ENCODE peak calls at places on chromosomes 6 and 20, in eight cellular contexts. I, V, D, J, R, G, Q and S are unnamed samples.

GRCh38 chr6:38272222-38272621 is 367.5 kb downstream of the BTBD9 start:
- DNase-seq in G (no peak), R (no peak), Q (no peak), I (no peak), D (no peak), V (no peak), J (no peak), S (no peak)

GRCh38 chr6:167565884-167566491 is 241.1 kb downstream of the TTLL2 start:
- DNase-seq in D (no peak), I (no peak), R (no peak), V (no peak), J (peak; percentile 52), Q (no peak), G (no peak), S (no peak)

GRCh38 chr20:17498641-17499040 is 32.5 kb downstream of the BFSP1 start:
- DNase-seq in Q (no peak), D (no peak), V (no peak), I (no peak), J (no peak), R (no peak), G (no peak), S (no peak)

GRCh38 chr6:81984599-81984998 is 232.1 kb upstream of the TENT5A start:
- DNase-seq in I (no peak), G (no peak), Q (no peak), V (no peak), D (no peak), J (no peak), R (no peak), S (no peak)

GRCh38 chr6:68958327-68958726 is 323.2 kb downstream of the ADGRB3 start:
- DNase-seq in R (no peak), Q (no peak), I (no peak), G (no peak), D (no peak), V (no peak), J (no peak), S (no peak)

GRCh38 chr6:161138545-161139303 is 135.1 kb downstream of the AGPAT4 start:
- DNase-seq in G (no peak), R (no peak), Q (no peak), I (no peak), J (no peak), V (no peak), D (no peak), S (no peak)

GRCh38 chr20:19212524-19213502 is at the start of gene SLC24A3:
- DNase-seq in J (peak; percentile 83), V (peak; percentile 77), R (no peak), G (peak; percentile 87), D (peak; percentile 86), Q (peak; percentile 72), I (peak; percentile 90), S (no peak)

GRCh38 chr20:35269055-35269781 is 8.7 kb downstream of the MMP24OS start:
- DNase-seq in R (peak; percentile 88), J (peak; percentile 80), I (peak; percentile 68), Q (peak; percentile 63), V (peak; percentile 93), G (no peak), D (peak; percentile 54), S (no peak)

GRCh38 chr6:140923048-140923447 is 1209.7 kb upstream of the GJE1 start:
- DNase-seq in R (no peak), Q (no peak), J (no peak), I (no peak), V (no peak), D (no peak), G (no peak), S (no peak)

GRCh38 chr6:98834060-98835031 is at the start of gene POU3F2:
- DNase-seq in R (no peak), Q (peak; percentile 87), D (peak; percentile 92), J (peak; percentile 74), V (peak; percentile 88), G (peak; percentile 81), I (peak; percentile 81), S (no peak)

GRCh38 chr6:53931086-53931485 is 136.3 kb downstream of the LRRC1 start:
- DNase-seq in G (no peak), I (no peak), J (no peak), D (no peak), Q (no peak), R (no peak), V (no peak), S (no peak)

GRCh38 chr6:165678429-165678828 is 15.4 kb upstream of the PDE10A start:
- DNase-seq in J (no peak), R (no peak), D (no peak), Q (no peak), G (no peak), I (no peak), V (no peak), S (no peak)

DNA sequence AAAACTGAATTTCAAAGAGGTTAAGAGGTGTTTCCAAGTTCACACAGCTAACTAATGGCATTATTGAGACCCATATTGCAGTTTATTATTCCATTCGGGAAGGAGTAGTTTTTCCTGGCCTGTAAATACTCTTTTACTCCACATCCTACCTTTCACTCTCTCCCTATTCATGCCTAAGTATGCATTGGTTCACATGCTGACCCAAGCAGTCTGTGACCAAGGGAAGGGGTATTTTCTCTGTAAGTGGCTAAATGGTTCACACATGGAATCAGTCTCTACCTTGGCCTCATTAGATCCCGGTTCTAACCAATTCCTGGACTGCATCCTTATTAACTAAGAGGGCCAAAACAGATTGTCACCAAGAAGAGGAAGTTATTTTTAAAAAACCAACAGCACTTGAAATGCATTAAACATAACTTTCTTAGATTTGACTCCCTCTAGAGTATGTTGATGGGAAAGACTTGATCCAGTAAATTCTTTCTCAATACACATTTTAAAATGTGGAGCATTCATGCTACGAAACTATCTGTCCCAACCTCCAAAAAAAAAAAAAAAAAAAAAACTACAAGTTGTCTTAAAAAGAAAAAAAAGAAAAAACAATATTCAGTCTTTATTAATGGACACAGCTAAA is 17.8 kb upstream of the RSPO3 start:
- DNase-seq in V (no peak), D (no peak), Q (no peak), R (no peak), G (no peak), J (no peak), I (no peak), S (no peak)
- TF ChIP-seq CTCF in V (no peak), D (no peak), Q (no peak), R (peak; percentile 39), G (peak; percentile 21), J (no peak), I (peak; percentile 25), S (no peak)

DNA sequence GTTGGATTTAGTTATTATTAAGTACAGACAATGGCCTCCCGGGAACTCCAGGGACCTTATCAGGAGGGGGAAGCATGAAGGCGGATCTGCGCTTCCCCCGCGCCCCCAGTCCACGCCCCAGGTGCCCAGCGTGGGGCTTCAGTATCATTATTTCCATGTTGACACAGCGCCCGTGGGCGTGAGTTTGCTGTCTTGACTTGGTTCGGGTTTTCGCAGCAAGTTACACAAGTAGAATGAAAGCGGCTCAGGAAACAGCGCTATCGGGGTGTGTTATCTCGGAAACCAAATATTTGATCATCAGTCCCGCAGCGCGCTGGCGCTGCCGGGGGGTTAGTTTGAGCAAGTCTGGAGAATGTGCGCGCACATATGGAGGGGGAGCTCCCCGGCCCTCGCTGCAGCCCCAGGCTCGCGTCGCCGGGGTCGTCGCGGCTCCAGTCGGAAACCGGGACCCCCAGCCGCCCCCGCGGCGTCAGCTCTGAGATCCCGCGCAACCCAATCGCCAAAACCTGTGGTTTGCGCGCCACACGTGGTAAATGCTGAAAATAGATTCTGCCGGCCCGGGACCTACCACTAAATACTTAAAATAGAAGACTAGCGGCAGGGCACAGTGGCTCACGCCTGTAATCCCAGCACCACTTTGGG is 2.2 kb downstream of the BMP7 start:
- DNase-seq in Q (no peak), G (no peak), D (no peak), V (no peak), J (no peak), I (no peak), R (no peak), S (no peak)
- H3K4me3 ChIP-seq in Q (no peak overlapping the region), G (no peak overlapping the region), D (no peak overlapping the region), V (peak overlapping the region; percentile 78), J (no peak overlapping the region), I (peak overlapping the region; percentile 41), R (no peak overlapping the region), S (peak overlapping the region; percentile 62)

GRCh38 chr20:15759546-15760216 is 813.6 kb downstream of the KIF16B start:
- DNase-seq in R (no peak), V (no peak), J (no peak), D (no peak), I (no peak), G (no peak), Q (no peak), S (no peak)
- H3K9me3 ChIP-seq in R (no peaks in the 10 kb centered on the region), V (no peaks in the 10 kb centered on the region), J (no peaks in the 10 kb centered on the region), D (no peaks in the 10 kb centered on the region), I (no peaks in the 10 kb centered on the region), G (no peaks in the 10 kb centered on the region), Q (no peaks in the 10 kb centered on the region), S (no peaks in the 10 kb centered on the region)

DNA sequence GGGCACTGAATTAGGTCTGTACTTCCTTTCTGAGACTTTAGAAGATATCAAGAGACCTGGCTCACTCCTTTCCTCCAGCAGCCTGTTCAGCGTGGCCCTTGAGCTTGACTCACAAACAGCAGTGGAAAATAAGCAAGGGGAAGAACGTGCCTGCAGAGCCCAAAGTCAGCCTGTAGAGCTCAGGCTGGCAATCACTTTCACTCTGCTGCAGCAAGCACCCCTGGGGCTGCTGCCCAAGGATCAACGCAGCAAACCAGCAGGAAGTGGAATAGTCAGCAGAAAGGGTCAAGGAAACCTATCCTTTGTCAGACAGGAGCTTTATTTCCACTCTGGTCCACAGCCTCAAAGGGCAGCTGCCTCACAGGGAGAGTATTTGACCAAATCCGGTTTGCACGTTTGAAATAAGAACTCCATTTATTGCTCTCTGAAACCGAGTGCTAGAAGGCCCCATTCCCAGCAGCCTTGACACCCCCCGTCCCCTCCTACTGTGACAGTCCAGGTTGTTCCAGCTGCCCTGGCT is 77.4 kb downstream of the PRDM1 start:
- DNase-seq in G (no peak), I (peak; percentile 55), Q (peak; percentile 28), J (no peak), R (no peak), V (no peak), D (no peak), S (no peak)
- TF ChIP-seq CTCF in G (no peak), I (no peak), Q (peak; percentile 15), J (no peak), R (no peak), V (no peak), D (no peak), S (no peak)

GRCh38 chr6:113011389-113011788 is 664.3 kb downstream of the RFPL4B start:
- DNase-seq in D (no peak), G (no peak), Q (no peak), J (no peak), I (no peak), V (no peak), R (no peak), S (no peak)

GRCh38 chr6:113010590-113010989 is 663.5 kb downstream of the RFPL4B start:
- DNase-seq in D (no peak), Q (no peak), R (no peak), J (no peak), V (no peak), G (no peak), I (no peak), S (no peak)

GRCh38 chr6:113010181-113010580 is 663.1 kb downstream of the RFPL4B start:
- DNase-seq in R (no peak), I (no peak), D (no peak), J (no peak), Q (no peak), V (no peak), G (no peak), S (no peak)

GRCh38 chr6:113009682-113010081 is 662.6 kb downstream of the RFPL4B start:
- DNase-seq in V (no peak), R (no peak), G (no peak), J (no peak), D (no peak), I (no peak), Q (no peak), S (no peak)

GRCh38 chr6:113011803-113012202 is 664.7 kb downstream of the RFPL4B start:
- DNase-seq in V (no peak), Q (no peak), G (no peak), R (no peak), J (no peak), I (no peak), D (no peak), S (no peak)
- H3K4me3 ChIP-seq in V (no peak overlapping the region), Q (no peak overlapping the region), G (no peak overlapping the region), R (no peak overlapping the region), J (no peak overlapping the region), I (no peak overlapping the region), D (no peak overlapping the region), S (no peak overlapping the region)